ENCODE peak calls at places on chromosomes 5 and 9, in eight cellular contexts. T is tibial artery; L is fibroblast of lung; W is A549; M is heart right ventricle; F is CD4-positive, alpha-beta T cell; B is RWPE2; D is WERI-Rb-1. N is an unnamed sample.

GRCh38 chr9:120767451-120767850 is 25.8 kb downstream of the FBXW2 start:
- DNase-seq in T (no peak), D (no peak), B (no peak), F (no peak), M (no peak), W (no peak), L (no peak), N (no peak)

GRCh38 chr9:86549920-86550319 is 195.7 kb upstream of the TUT7 start:
- DNase-seq in L (no peak), M (no peak), F (no peak), B (no peak), W (no peak), T (no peak), D (no peak), N (no peak)

GRCh38 chr5:72661405-72661804 is 154.2 kb upstream of the ZNF366 start:
- DNase-seq in F (no peak), W (peak), B (no peak), L (peak), M (no peak), T (no peak), D (no peak), N (peak)

GRCh38 chr9:121815084-121815483 is 163.7 kb downstream of the DAB2IP start:
- DNase-seq in B (no peak), F (no peak), T (peak), M (no peak), D (no peak), W (no peak), L (no peak), N (no peak)

GRCh38 chr5:127011151-127011550 is 19.2 kb downstream of the MARCHF3 start:
- DNase-seq in D (no peak), F (no peak), M (no peak), T (no peak), W (no peak), L (peak), B (no peak), N (peak)

GRCh38 chr5:101174981-101175380 is 271.9 kb upstream of the ST8SIA4 start:
- DNase-seq in T (no peak), D (no peak), W (no peak), M (no peak), L (no peak), B (no peak), F (no peak), N (no peak)

GRCh38 chr9:109771796-109772525 is 8.0 kb upstream of the PALM2AKAP2 start:
- DNase-seq in F (no peak), L (peak), B (no peak), W (no peak), M (peak), D (no peak), T (no peak), N (no peak)

GRCh38 chr5:140145223-140145622 is 19.5 kb downstream of the IGIP start:
- DNase-seq in B (no peak), M (no peak), W (no peak), T (no peak), L (no peak), F (no peak), D (no peak), N (no peak)

GRCh38 chr5:95449460-95449859 is 58.3 kb downstream of the FAM81B start:
- DNase-seq in W (no peak), B (no peak), M (no peak), T (no peak), D (no peak), L (peak), F (no peak), N (no peak)

GRCh38 chr9:136808075-136808780 is 480 bp downstream of the RABL6 start:
- DNase-seq in W (no peak), T (no peak), D (no peak), L (no peak), B (peak), M (no peak), F (peak), N (no peak)

GRCh38 chr9:127159949-127160610 is 37.6 kb upstream of the ANGPTL2 start:
- DNase-seq in D (peak), L (no peak), T (peak), M (no peak), B (no peak), W (no peak), F (no peak), N (no peak)

GRCh38 chr9:127161081-127161621 is 38.7 kb upstream of the ANGPTL2 start:
- DNase-seq in B (no peak), F (no peak), W (no peak), T (peak), D (no peak), L (no peak), M (no peak), N (no peak)

GRCh38 chr9:127162046-127162445 is 39.6 kb upstream of the ANGPTL2 start:
- DNase-seq in F (no peak), D (no peak), T (peak), W (no peak), L (no peak), M (no peak), B (no peak), N (no peak)

GRCh38 chr9:127162567-127163365 is 40.3 kb upstream of the ANGPTL2 start:
- DNase-seq in M (no peak), B (no peak), D (no peak), L (no peak), F (no peak), W (no peak), T (peak), N (no peak)

GRCh38 chr9:127158995-127159801 is 36.8 kb upstream of the ANGPTL2 start:
- DNase-seq in M (peak), F (no peak), L (peak), T (peak), D (peak), B (no peak), W (peak), N (peak)
- H3K27ac ChIP-seq in M (no peak), F (no peak), L (peak), T (no peak), D (peak), B (no peak), W (peak), N (peak)

GRCh38 chr5:98768160-98769005 is 5.1 kb upstream of the RGMB start:
- DNase-seq in W (peak), B (no peak), L (peak), M (peak), T (no peak), F (no peak), D (peak), N (no peak)
- TF ChIP-seq CTCF in W (peak), B (peak), L (peak), M (peak), T (peak), F (peak), D (peak), N (peak)

GRCh38 chr9:131409458-131409992 is 15.6 kb downstream of the PRRC2B start:
- DNase-seq in W (no peak), M (no peak), L (no peak), T (no peak), B (no peak), F (no peak), D (no peak), N (no peak)
- H3K27ac ChIP-seq in W (no peak), M (no peak), L (peak), T (no peak), B (no peak), F (no peak), D (no peak), N (peak)

DNA sequence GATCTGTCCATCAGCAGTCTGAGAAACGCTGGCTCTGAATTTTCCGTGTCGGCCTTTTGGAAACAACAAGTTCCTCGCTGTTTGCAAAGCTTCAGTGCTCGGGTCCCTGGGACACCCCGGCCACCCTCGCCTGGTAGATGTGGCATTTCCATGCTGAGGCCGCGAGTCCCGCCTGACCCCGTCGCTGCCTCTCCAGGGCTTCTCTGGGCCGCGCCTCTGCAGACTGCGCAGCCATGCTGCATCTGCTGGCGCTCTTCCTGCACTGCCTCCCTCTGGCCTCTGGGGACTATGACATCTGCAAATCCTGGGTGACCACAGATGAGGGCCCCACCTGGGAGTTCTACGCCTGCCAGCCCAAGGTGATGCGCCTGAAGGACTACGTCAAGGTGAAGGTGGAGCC is 4.7 kb downstream of the NTNG2 start:
- DNase-seq in M (no peak), B (no peak), L (no peak), D (peak), W (peak), F (no peak), T (no peak), N (no peak)
- TF ChIP-seq CTCF in M (no peak), B (peak), L (peak), D (peak), W (peak), F (no peak), T (no peak), N (peak)

GRCh38 chr9:95383845-95384244 is 66.3 kb upstream of the FANCC start:
- DNase-seq in D (no peak), B (no peak), T (no peak), M (no peak), F (no peak), L (no peak), W (peak), N (no peak)
- H3K27ac ChIP-seq in D (no peak), B (peak), T (no peak), M (no peak), F (no peak), L (peak), W (peak), N (peak)

DNA sequence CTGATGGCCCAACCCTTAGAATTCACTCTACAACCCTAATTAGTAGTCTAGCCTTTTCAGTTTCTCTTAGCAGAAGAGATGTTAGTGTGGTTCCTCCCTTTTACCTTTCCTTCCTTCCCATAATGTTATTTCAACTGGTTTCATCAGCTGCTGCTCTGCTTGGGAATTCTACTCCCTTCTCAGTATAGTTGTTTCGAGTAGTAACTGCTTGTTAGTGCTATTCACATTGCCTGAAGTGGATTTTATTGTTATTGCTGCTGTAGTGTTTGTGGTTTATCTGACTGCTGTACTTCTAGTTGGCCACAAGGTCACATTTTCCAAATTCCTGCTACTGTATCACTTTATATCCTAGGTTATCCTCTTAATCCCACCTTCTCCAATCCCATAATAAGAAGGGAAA is 29.7 kb downstream of the SMIM15 start:
- DNase-seq in T (no peak), B (no peak), D (no peak), M (no peak), W (no peak), F (no peak), L (peak), N (peak)
- TF ChIP-seq CTCF in T (no peak), B (no peak), D (peak), M (no peak), W (no peak), F (no peak), L (no peak), N (peak)

GRCh38 chr5:109454726-109455505 is 45.1 kb upstream of the PJA2 start:
- DNase-seq in D (no peak), L (peak), M (no peak), W (no peak), B (no peak), T (no peak), F (no peak), N (no peak)
- H3K27ac ChIP-seq in D (no peak), L (peak), M (no peak), W (no peak), B (peak), T (peak), F (no peak), N (peak)

N was measured in AG04450.